ENCODE peak calls at places on chromosomes 13 and 19, in six cellular contexts. S, D, C, N, E and R are unnamed samples.

GRCh38 chr19:10808937-10809655 is 26.9 kb downstream of the TMED1 start:
- DNase-seq in S (no peak), D (peak; percentile 66), C (no peak), N (no peak), E (no peak), R (no peak)

GRCh38 chr19:18856385-18857126 is 24.8 kb downstream of the UPF1 start:
- DNase-seq in S (no peak), D (peak; percentile 47), C (no peak), N (no peak), E (no peak), R (peak; percentile 50)

GRCh38 chr19:41226053-41226873 is 7.2 kb downstream of the AXL start:
- DNase-seq in S (peak; percentile 79), D (peak; percentile 95), C (peak; percentile 79), N (peak; percentile 47), E (peak; percentile 91), R (peak; percentile 67)

GRCh38 chr13:99986751-99987150 is 5.2 kb downstream of the ZIC2 start:
- DNase-seq in S (no peak), D (no peak), C (no peak), N (no peak), E (no peak), R (no peak)

GRCh38 chr13:29760561-29760960 is 89.9 kb downstream of the UBL3 start:
- DNase-seq in S (no peak), D (no peak), C (no peak), N (no peak), E (no peak), R (no peak)

GRCh38 chr19:31294189-31294588 is 55.0 kb downstream of the TSHZ3 start:
- DNase-seq in S (no peak), D (no peak), C (peak; percentile 2), N (no peak), E (no peak), R (no peak)

GRCh38 chr13:29436291-29436690 is 159.2 kb downstream of the SLC7A1 start:
- DNase-seq in S (no peak), D (peak; percentile 66), C (peak; percentile 67), N (no peak), E (no peak), R (peak; percentile 58)

GRCh38 chr19:1773173-1773572 is 19.9 kb downstream of the ONECUT3 start:
- DNase-seq in S (no peak), D (peak; percentile 79), C (no peak), N (no peak), E (no peak), R (no peak)

GRCh38 chr19:10699650-10700335 is 1.4 kb upstream of the QTRT1 start:
- DNase-seq in S (peak; percentile 73), D (peak; percentile 84), C (no peak), N (peak; percentile 63), E (no peak), R (peak; percentile 83)

GRCh38 chr19:1383014-1383310 is 745 bp upstream of the NDUFS7 start:
- DNase-seq in S (no peak), D (no peak), C (no peak), N (no peak), E (no peak), R (no peak)

GRCh38 chr13:99626461-99627082 is 125.3 kb downstream of the TM9SF2 start:
- DNase-seq in S (no peak), D (peak; percentile 63), C (no peak), N (no peak), E (no peak), R (no peak)

GRCh38 chr13:48585456-48585840 is 52.6 kb upstream of the RCBTB2 start:
- DNase-seq in S (peak; percentile 67), D (peak; percentile 44), C (peak; percentile 37), N (no peak), E (no peak), R (peak; percentile 95)